ENCODE peak calls at places on chromosomes 16 and 17, in ten cellular contexts. One of them, this sample, is unnamed.
A peak's percentile ranks its signal among the peaks of the same experiment; 100 is the strongest.

GRCh38 chr17:850828-851759 is 68.9 kb downstream of the MRM3 start:
- DNase-seq in H1: no peak
- DNase-seq in HCT116: no peak
- DNase-seq in esophagus muscularis mucosa: no peak
- DNase-seq in transverse colon: no peak
- DNase-seq in breast epithelium: no peak
- DNase-seq in K562: no peak
- DNase-seq in GM12878: no peak
- DNase-seq in prostate gland: no peak
- DNase-seq in vagina: no peak
- DNase-seq in this sample: no peak

GRCh38 chr16:11583171-11583570 is 3.5 kb downstream of the LITAF start:
- DNase-seq in H1: no peak
- DNase-seq in HCT116: no peak
- DNase-seq in esophagus muscularis mucosa: no peak
- DNase-seq in transverse colon: no peak
- DNase-seq in breast epithelium: no peak
- DNase-seq in K562: no peak
- DNase-seq in GM12878: no peak
- DNase-seq in prostate gland: no peak
- DNase-seq in vagina: no peak
- DNase-seq in this sample: no peak

GRCh38 chr17:2438823-2439222 is 38.0 kb upstream of the MNT start:
- DNase-seq in H1: no peak
- DNase-seq in HCT116: no peak
- DNase-seq in esophagus muscularis mucosa: no peak
- DNase-seq in transverse colon: no peak
- DNase-seq in breast epithelium: no peak
- DNase-seq in K562: no peak
- DNase-seq in GM12878: no peak
- DNase-seq in prostate gland: no peak
- DNase-seq in vagina: no peak
- DNase-seq in this sample: no peak

GRCh38 chr16:68698091-68698490 is 39.0 kb upstream of the CDH1 start:
- DNase-seq in H1: no peak
- DNase-seq in HCT116: no peak
- DNase-seq in esophagus muscularis mucosa: no peak
- DNase-seq in transverse colon: no peak
- DNase-seq in breast epithelium: no peak
- DNase-seq in K562: no peak
- DNase-seq in GM12878: no peak
- DNase-seq in prostate gland: no peak
- DNase-seq in vagina: no peak
- DNase-seq in this sample: no peak

GRCh38 chr16:66020642-66021041 is 345.8 kb upstream of the CDH5 start:
- DNase-seq in H1: no peak
- DNase-seq in HCT116: no peak
- DNase-seq in esophagus muscularis mucosa: no peak
- DNase-seq in transverse colon: no peak
- DNase-seq in breast epithelium: no peak
- DNase-seq in K562: no peak
- DNase-seq in GM12878: no peak
- DNase-seq in prostate gland: no peak
- DNase-seq in vagina: no peak
- DNase-seq in this sample: no peak

GRCh38 chr16:89312598-89313299 is 95.2 kb downstream of the ZNF778 start:
- DNase-seq in H1: no peak
- DNase-seq in HCT116: no peak
- DNase-seq in esophagus muscularis mucosa: no peak
- DNase-seq in transverse colon: no peak
- DNase-seq in breast epithelium: no peak
- DNase-seq in K562: no peak
- DNase-seq in GM12878: no peak
- DNase-seq in prostate gland: no peak
- DNase-seq in vagina: no peak
- DNase-seq in this sample: no peak

GRCh38 chr17:6994666-6995246 is 1.1 kb upstream of the ALOX12 start:
- DNase-seq in H1: no peak
- DNase-seq in HCT116: no peak
- DNase-seq in esophagus muscularis mucosa: no peak
- DNase-seq in transverse colon: no peak
- DNase-seq in breast epithelium: no peak
- DNase-seq in K562: peak; percentile 29
- DNase-seq in GM12878: no peak
- DNase-seq in prostate gland: no peak
- DNase-seq in vagina: no peak
- DNase-seq in this sample: no peak

GRCh38 chr16:89593841-89594240 is 18.3 kb downstream of the CPNE7 start:
- DNase-seq in H1: no peak
- DNase-seq in HCT116: no peak
- DNase-seq in esophagus muscularis mucosa: no peak
- DNase-seq in transverse colon: no peak
- DNase-seq in breast epithelium: no peak
- DNase-seq in K562: no peak
- DNase-seq in GM12878: no peak
- DNase-seq in prostate gland: no peak
- DNase-seq in vagina: no peak
- DNase-seq in this sample: no peak

GRCh38 chr17:17496189-17497064 is at the start of gene RASD1:
- DNase-seq in H1: peak; percentile 93
- DNase-seq in HCT116: no peak
- DNase-seq in esophagus muscularis mucosa: peak; percentile 96
- DNase-seq in transverse colon: peak; percentile 93
- DNase-seq in breast epithelium: peak; percentile 87
- DNase-seq in K562: peak; percentile 87
- DNase-seq in GM12878: no peak
- DNase-seq in prostate gland: peak; percentile 93
- DNase-seq in vagina: no peak
- DNase-seq in this sample: peak; percentile 98

GRCh38 chr17:49548506-49549310 is 27.0 kb upstream of the NXPH3 start:
- DNase-seq in H1: peak; percentile 85
- DNase-seq in HCT116: peak; percentile 27
- DNase-seq in esophagus muscularis mucosa: no peak
- DNase-seq in transverse colon: no peak
- DNase-seq in breast epithelium: no peak
- DNase-seq in K562: peak; percentile 65
- DNase-seq in GM12878: no peak
- DNase-seq in prostate gland: no peak
- DNase-seq in vagina: no peak
- DNase-seq in this sample: no peak

GRCh38 chr16:24504467-24505345 is 34.7 kb upstream of the RBBP6 start:
- DNase-seq in H1: peak; percentile 72
- DNase-seq in HCT116: peak; percentile 74
- DNase-seq in esophagus muscularis mucosa: no peak
- DNase-seq in transverse colon: peak; percentile 38
- DNase-seq in breast epithelium: no peak
- DNase-seq in K562: peak; percentile 71
- DNase-seq in GM12878: peak; percentile 17
- DNase-seq in prostate gland: peak; percentile 22
- DNase-seq in vagina: no peak
- DNase-seq in this sample: peak; percentile 53

DNA sequence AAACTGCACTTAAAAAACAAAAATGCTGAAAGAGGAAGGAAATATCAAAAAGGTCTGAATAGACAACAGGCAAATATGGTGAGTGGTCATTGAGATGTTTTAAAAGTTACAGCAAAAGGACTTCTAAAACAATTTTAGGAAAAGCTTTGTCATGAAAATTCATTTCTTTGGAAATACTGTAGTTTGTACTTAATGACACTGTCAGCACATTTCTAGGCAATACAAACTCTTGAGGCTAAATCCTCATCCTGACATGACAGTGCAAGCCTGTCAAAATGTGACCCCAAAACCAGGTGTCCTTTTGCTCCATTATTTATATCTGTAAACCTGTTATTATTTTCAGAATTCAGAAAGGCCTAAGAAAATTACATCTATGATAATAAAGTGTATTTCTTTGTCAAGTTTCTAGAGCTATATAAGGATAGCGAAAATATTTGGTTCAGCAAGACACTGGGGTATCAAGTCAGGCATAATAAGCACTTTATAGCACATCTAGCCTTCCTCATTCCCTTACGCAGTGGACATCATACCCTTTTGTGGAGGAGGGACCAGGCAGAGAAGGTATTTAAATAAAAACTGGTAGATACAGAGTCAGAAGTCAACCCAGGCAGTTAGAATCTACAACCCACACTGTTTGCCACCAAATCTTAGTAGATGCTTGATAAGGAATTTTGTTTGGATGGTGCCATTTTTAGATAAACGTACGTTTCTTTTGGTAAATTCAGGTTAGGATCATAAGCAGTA is 28.4 kb downstream of the SIAH1 start:
- DNase-seq in H1: no peak
- DNase-seq in HCT116: no peak
- DNase-seq in esophagus muscularis mucosa: no peak
- DNase-seq in transverse colon: no peak
- DNase-seq in breast epithelium: no peak
- DNase-seq in K562: no peak
- DNase-seq in GM12878: no peak
- DNase-seq in prostate gland: no peak
- DNase-seq in vagina: no peak
- DNase-seq in this sample: no peak
- TF ChIP-seq POLR2AphosphoS5 in H1: no peak
- TF ChIP-seq POLR2AphosphoS5 in HCT116: no peak
- TF ChIP-seq POLR2AphosphoS5 in esophagus muscularis mucosa: no peak
- TF ChIP-seq POLR2AphosphoS5 in transverse colon: no peak
- TF ChIP-seq POLR2AphosphoS5 in breast epithelium: no peak
- TF ChIP-seq POLR2AphosphoS5 in K562: no peak
- TF ChIP-seq POLR2AphosphoS5 in GM12878: no peak
- TF ChIP-seq POLR2AphosphoS5 in prostate gland: no peak
- TF ChIP-seq POLR2AphosphoS5 in vagina: no peak
- TF ChIP-seq POLR2AphosphoS5 in this sample: no peak

DNA sequence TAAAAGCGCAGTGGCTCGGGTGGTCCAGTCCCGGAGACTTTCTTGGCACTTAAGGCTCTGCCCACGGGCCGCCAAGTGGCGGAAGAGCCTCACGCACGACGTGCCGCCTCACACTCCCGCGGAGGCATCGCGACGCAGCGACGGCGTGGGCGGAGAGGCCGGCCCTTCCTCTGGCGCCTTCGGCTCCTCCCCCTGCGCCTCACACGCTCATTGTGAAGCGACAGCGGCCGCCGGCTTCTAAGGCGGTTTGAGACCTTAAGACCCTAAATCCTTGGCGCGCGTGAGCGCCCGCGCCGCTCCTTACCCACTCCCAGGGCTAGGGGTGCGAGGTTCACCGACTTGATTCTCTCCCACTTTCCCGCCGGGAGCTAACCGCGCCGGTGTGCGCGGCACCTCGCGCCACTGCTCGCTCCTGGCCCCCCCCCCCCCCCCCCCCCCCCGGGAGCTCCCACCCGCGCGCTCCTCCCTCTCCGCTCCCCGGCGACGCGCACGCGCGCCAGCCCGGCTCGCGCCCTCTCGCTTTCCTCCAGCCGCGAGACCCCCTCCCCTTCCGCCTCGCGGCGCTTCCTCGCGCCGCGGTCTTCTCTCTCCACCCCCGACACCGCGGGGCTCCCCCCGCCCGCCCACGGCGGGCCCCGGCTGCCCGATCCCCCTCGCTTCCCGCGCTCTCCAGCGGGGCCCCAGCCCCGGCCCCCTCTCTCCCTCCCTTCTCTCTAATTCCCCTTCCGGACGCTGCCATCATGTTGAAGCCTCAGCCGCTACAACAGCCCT is at the start of gene ATXN2L:
- DNase-seq in H1: peak; percentile 87
- DNase-seq in HCT116: peak; percentile 93
- DNase-seq in esophagus muscularis mucosa: peak; percentile 96
- DNase-seq in transverse colon: peak; percentile 95
- DNase-seq in breast epithelium: peak; percentile 93
- DNase-seq in K562: peak; percentile 95
- DNase-seq in GM12878: peak; percentile 77
- DNase-seq in prostate gland: peak; percentile 89
- DNase-seq in vagina: no peak
- DNase-seq in this sample: peak; percentile 83
- TF ChIP-seq POLR2A in H1: peak; percentile 94
- TF ChIP-seq POLR2A in HCT116: peak; percentile 94
- TF ChIP-seq POLR2A in esophagus muscularis mucosa: peak; percentile 75
- TF ChIP-seq POLR2A in transverse colon: peak; percentile 76
- TF ChIP-seq POLR2A in breast epithelium: peak; percentile 17
- TF ChIP-seq POLR2A in K562: peak; percentile 95
- TF ChIP-seq POLR2A in GM12878: peak; percentile 92
- TF ChIP-seq POLR2A in prostate gland: peak; percentile 62
- TF ChIP-seq POLR2A in vagina: peak; percentile 67
- TF ChIP-seq POLR2A in this sample: peak; percentile 96

DNA sequence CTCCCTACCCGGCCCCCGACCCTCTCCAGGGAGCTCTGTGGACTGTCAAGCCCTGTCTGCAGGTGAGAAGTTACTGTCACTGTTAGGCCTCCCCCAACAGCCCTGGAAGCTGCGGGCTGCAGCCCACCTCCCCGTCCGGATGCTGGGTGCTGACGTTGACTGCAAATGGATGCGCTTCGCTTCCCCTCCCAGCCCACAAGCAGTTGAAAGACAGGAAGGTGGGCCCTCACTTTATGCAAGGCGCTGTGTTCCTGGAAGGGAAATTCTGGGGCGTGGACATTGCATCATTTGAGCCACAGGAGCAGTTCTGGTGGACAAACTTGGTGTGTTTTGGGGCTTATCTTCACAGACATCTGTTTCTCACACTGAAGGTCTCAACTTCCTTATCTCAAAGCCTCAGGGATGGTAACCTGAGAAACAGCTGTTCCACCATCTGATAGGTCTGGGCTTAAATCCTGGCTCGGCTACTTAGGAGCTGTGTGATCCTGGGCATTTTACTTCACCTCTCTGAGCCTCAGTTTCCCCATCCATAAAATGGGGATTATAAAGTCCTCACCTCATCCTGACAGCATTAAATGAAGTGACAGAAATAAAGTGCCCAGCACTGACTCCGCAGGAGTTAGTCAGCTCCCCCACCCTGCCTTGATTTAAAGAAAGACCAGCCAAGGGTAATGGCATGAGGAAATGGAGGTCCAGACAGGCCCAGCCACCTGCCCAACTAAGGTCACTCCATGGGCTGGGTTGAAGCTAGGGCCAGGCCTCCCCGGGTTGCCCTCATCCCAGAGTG is 4.6 kb upstream of the DRC7 start:
- DNase-seq in H1: no peak
- DNase-seq in HCT116: no peak
- DNase-seq in esophagus muscularis mucosa: no peak
- DNase-seq in transverse colon: no peak
- DNase-seq in breast epithelium: no peak
- DNase-seq in K562: peak; percentile 91
- DNase-seq in GM12878: peak; percentile 57
- DNase-seq in prostate gland: no peak
- DNase-seq in vagina: no peak
- DNase-seq in this sample: peak; percentile 70
- TF ChIP-seq POLR2AphosphoS5 in H1: no peak
- TF ChIP-seq POLR2AphosphoS5 in HCT116: no peak
- TF ChIP-seq POLR2AphosphoS5 in esophagus muscularis mucosa: no peak
- TF ChIP-seq POLR2AphosphoS5 in transverse colon: no peak
- TF ChIP-seq POLR2AphosphoS5 in breast epithelium: no peak
- TF ChIP-seq POLR2AphosphoS5 in K562: peak; percentile 99
- TF ChIP-seq POLR2AphosphoS5 in GM12878: no peak
- TF ChIP-seq POLR2AphosphoS5 in prostate gland: no peak
- TF ChIP-seq POLR2AphosphoS5 in vagina: no peak
- TF ChIP-seq POLR2AphosphoS5 in this sample: peak; percentile 58

GRCh38 chr16:13883881-13884280 is 36.1 kb upstream of the ERCC4 start:
- DNase-seq in H1: no peak
- DNase-seq in HCT116: no peak
- DNase-seq in esophagus muscularis mucosa: no peak
- DNase-seq in transverse colon: no peak
- DNase-seq in breast epithelium: no peak
- DNase-seq in K562: no peak
- DNase-seq in GM12878: no peak
- DNase-seq in prostate gland: no peak
- DNase-seq in vagina: no peak
- DNase-seq in this sample: no peak
- TF ChIP-seq POLR2A in H1: no peak
- TF ChIP-seq POLR2A in HCT116: no peak
- TF ChIP-seq POLR2A in esophagus muscularis mucosa: no peak
- TF ChIP-seq POLR2A in transverse colon: no peak
- TF ChIP-seq POLR2A in breast epithelium: no peak
- TF ChIP-seq POLR2A in K562: no peak
- TF ChIP-seq POLR2A in GM12878: no peak
- TF ChIP-seq POLR2A in prostate gland: no peak
- TF ChIP-seq POLR2A in vagina: no peak
- TF ChIP-seq POLR2A in this sample: no peak